ENCODE peak calls at places on chromosomes 11 and 22, in nine cellular contexts. One of them, this sample, is unnamed.

GRCh38 chr22:36583546-36583945 is 54.6 kb upstream of the EIF3D start:
- DNase-seq in AG09309: no peak
- DNase-seq in thoracic aorta: no peak
- DNase-seq in neural progenitor cell: no peak
- DNase-seq in CD4-positive, alpha-beta T cell: no peak
- DNase-seq in brain microvascular endothelial cell: no peak
- DNase-seq in HFFc6: no peak
- DNase-seq in choroid plexus epithelial cell: no peak
- DNase-seq in cardiac muscle cell: no peak
- DNase-seq in this sample: no peak

GRCh38 chr11:102438311-102439062 is 14.1 kb downstream of the TMEM123 start:
- DNase-seq in AG09309: no peak
- DNase-seq in thoracic aorta: no peak
- DNase-seq in neural progenitor cell: no peak
- DNase-seq in CD4-positive, alpha-beta T cell: peak
- DNase-seq in brain microvascular endothelial cell: peak
- DNase-seq in HFFc6: no peak
- DNase-seq in choroid plexus epithelial cell: no peak
- DNase-seq in cardiac muscle cell: no peak
- DNase-seq in this sample: no peak

GRCh38 chr11:17550455-17551346 is 3.6 kb downstream of the OTOG start:
- DNase-seq in AG09309: no peak
- DNase-seq in thoracic aorta: no peak
- DNase-seq in neural progenitor cell: no peak
- DNase-seq in CD4-positive, alpha-beta T cell: no peak
- DNase-seq in brain microvascular endothelial cell: no peak
- DNase-seq in HFFc6: no peak
- DNase-seq in choroid plexus epithelial cell: no peak
- DNase-seq in cardiac muscle cell: no peak
- DNase-seq in this sample: no peak

GRCh38 chr22:45318558-45319318 is 9.0 kb downstream of the FAM118A start:
- DNase-seq in AG09309: peak
- DNase-seq in thoracic aorta: no peak
- DNase-seq in neural progenitor cell: peak
- DNase-seq in CD4-positive, alpha-beta T cell: peak
- DNase-seq in brain microvascular endothelial cell: no peak
- DNase-seq in HFFc6: no peak
- DNase-seq in choroid plexus epithelial cell: peak
- DNase-seq in cardiac muscle cell: peak
- DNase-seq in this sample: no peak

GRCh38 chr11:94727766-94728165 is 40.4 kb upstream of the AMOTL1 start:
- DNase-seq in AG09309: no peak
- DNase-seq in thoracic aorta: no peak
- DNase-seq in neural progenitor cell: no peak
- DNase-seq in CD4-positive, alpha-beta T cell: no peak
- DNase-seq in brain microvascular endothelial cell: no peak
- DNase-seq in HFFc6: no peak
- DNase-seq in choroid plexus epithelial cell: no peak
- DNase-seq in cardiac muscle cell: no peak
- DNase-seq in this sample: no peak

GRCh38 chr11:65422104-65422632 is 430 bp upstream of the NEAT1 start:
- DNase-seq in AG09309: peak
- DNase-seq in thoracic aorta: peak
- DNase-seq in neural progenitor cell: peak
- DNase-seq in CD4-positive, alpha-beta T cell: peak
- DNase-seq in brain microvascular endothelial cell: peak
- DNase-seq in HFFc6: peak
- DNase-seq in choroid plexus epithelial cell: peak
- DNase-seq in cardiac muscle cell: peak
- DNase-seq in this sample: peak

GRCh38 chr22:44918166-44918924 is 91.5 kb downstream of the PHF21B start:
- DNase-seq in AG09309: no peak
- DNase-seq in thoracic aorta: no peak
- DNase-seq in neural progenitor cell: no peak
- DNase-seq in CD4-positive, alpha-beta T cell: no peak
- DNase-seq in brain microvascular endothelial cell: no peak
- DNase-seq in HFFc6: no peak
- DNase-seq in choroid plexus epithelial cell: no peak
- DNase-seq in cardiac muscle cell: no peak
- DNase-seq in this sample: no peak

GRCh38 chr11:120383518-120384155 is 47.4 kb downstream of the ARHGEF12 start:
- DNase-seq in AG09309: no peak
- DNase-seq in thoracic aorta: no peak
- DNase-seq in neural progenitor cell: no peak
- DNase-seq in CD4-positive, alpha-beta T cell: no peak
- DNase-seq in brain microvascular endothelial cell: no peak
- DNase-seq in HFFc6: no peak
- DNase-seq in choroid plexus epithelial cell: no peak
- DNase-seq in cardiac muscle cell: no peak
- DNase-seq in this sample: no peak

GRCh38 chr22:43109921-43110443 is 568 bp upstream of the BIK start:
- DNase-seq in AG09309: no peak
- DNase-seq in thoracic aorta: no peak
- DNase-seq in neural progenitor cell: peak
- DNase-seq in CD4-positive, alpha-beta T cell: no peak
- DNase-seq in brain microvascular endothelial cell: no peak
- DNase-seq in HFFc6: no peak
- DNase-seq in choroid plexus epithelial cell: no peak
- DNase-seq in cardiac muscle cell: no peak
- DNase-seq in this sample: no peak

GRCh38 chr11:16526947-16527346 is 170.6 kb upstream of the SOX6 start:
- DNase-seq in AG09309: no peak
- DNase-seq in thoracic aorta: no peak
- DNase-seq in neural progenitor cell: no peak
- DNase-seq in CD4-positive, alpha-beta T cell: no peak
- DNase-seq in brain microvascular endothelial cell: no peak
- DNase-seq in HFFc6: no peak
- DNase-seq in choroid plexus epithelial cell: no peak
- DNase-seq in cardiac muscle cell: no peak
- DNase-seq in this sample: no peak

GRCh38 chr11:102564110-102564509 is 33.6 kb upstream of the MMP7 start:
- DNase-seq in AG09309: peak
- DNase-seq in thoracic aorta: no peak
- DNase-seq in neural progenitor cell: no peak
- DNase-seq in CD4-positive, alpha-beta T cell: no peak
- DNase-seq in brain microvascular endothelial cell: no peak
- DNase-seq in HFFc6: peak
- DNase-seq in choroid plexus epithelial cell: peak
- DNase-seq in cardiac muscle cell: peak
- DNase-seq in this sample: peak

GRCh38 chr11:7098235-7098832 is 9.5 kb downstream of the RBMXL2 start:
- DNase-seq in AG09309: peak
- DNase-seq in thoracic aorta: no peak
- DNase-seq in neural progenitor cell: peak
- DNase-seq in CD4-positive, alpha-beta T cell: no peak
- DNase-seq in brain microvascular endothelial cell: peak
- DNase-seq in HFFc6: peak
- DNase-seq in choroid plexus epithelial cell: peak
- DNase-seq in cardiac muscle cell: peak
- DNase-seq in this sample: peak

GRCh38 chr11:11931461-11932055 is 76.9 kb downstream of the DKK3 start:
- DNase-seq in AG09309: peak
- DNase-seq in thoracic aorta: no peak
- DNase-seq in neural progenitor cell: peak
- DNase-seq in CD4-positive, alpha-beta T cell: no peak
- DNase-seq in brain microvascular endothelial cell: peak
- DNase-seq in HFFc6: peak
- DNase-seq in choroid plexus epithelial cell: peak
- DNase-seq in cardiac muscle cell: peak
- DNase-seq in this sample: peak

GRCh38 chr11:124193221-124193945 is 10.2 kb downstream of the OR10D3 start:
- DNase-seq in AG09309: no peak
- DNase-seq in thoracic aorta: no peak
- DNase-seq in neural progenitor cell: peak
- DNase-seq in CD4-positive, alpha-beta T cell: no peak
- DNase-seq in brain microvascular endothelial cell: no peak
- DNase-seq in HFFc6: no peak
- DNase-seq in choroid plexus epithelial cell: no peak
- DNase-seq in cardiac muscle cell: no peak
- DNase-seq in this sample: no peak

GRCh38 chr22:30705710-30706651 is 11.3 kb downstream of the OSBP2 start:
- DNase-seq in AG09309: peak
- DNase-seq in thoracic aorta: no peak
- DNase-seq in neural progenitor cell: peak
- DNase-seq in CD4-positive, alpha-beta T cell: no peak
- DNase-seq in brain microvascular endothelial cell: peak
- DNase-seq in HFFc6: peak
- DNase-seq in choroid plexus epithelial cell: peak
- DNase-seq in cardiac muscle cell: no peak
- DNase-seq in this sample: peak

GRCh38 chr22:48653306-48653705 is 1174.4 kb downstream of the BRD1 start:
- DNase-seq in AG09309: no peak
- DNase-seq in thoracic aorta: no peak
- DNase-seq in neural progenitor cell: no peak
- DNase-seq in CD4-positive, alpha-beta T cell: no peak
- DNase-seq in brain microvascular endothelial cell: no peak
- DNase-seq in HFFc6: no peak
- DNase-seq in choroid plexus epithelial cell: no peak
- DNase-seq in cardiac muscle cell: no peak
- DNase-seq in this sample: no peak
- TF ChIP-seq CTCF in AG09309: no peak
- TF ChIP-seq CTCF in thoracic aorta: no peak
- TF ChIP-seq CTCF in neural progenitor cell: no peak
- TF ChIP-seq CTCF in CD4-positive, alpha-beta T cell: no peak
- TF ChIP-seq CTCF in brain microvascular endothelial cell: no peak
- TF ChIP-seq CTCF in HFFc6: no peak
- TF ChIP-seq CTCF in choroid plexus epithelial cell: no peak
- TF ChIP-seq CTCF in cardiac muscle cell: no peak
- TF ChIP-seq CTCF in this sample: no peak

DNA sequence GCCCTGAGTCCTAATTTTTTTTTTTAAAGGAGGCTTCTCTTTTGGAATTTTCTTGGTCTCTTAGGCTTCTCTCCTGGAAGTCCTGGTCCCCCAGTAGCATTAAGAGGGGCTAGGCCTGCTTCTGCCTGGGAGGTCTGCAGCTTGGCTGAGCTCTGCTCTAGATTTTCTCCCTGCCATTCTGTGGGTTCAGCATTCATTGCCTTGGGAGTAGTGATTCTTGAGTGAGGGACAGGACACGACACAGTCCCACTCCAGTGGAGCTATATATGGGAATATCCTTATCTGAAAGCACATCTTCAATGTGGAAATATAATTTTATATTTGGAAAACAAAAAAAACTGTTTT is 3.7 kb downstream of the IGSF22 start:
- DNase-seq in AG09309: no peak
- DNase-seq in thoracic aorta: no peak
- DNase-seq in neural progenitor cell: no peak
- DNase-seq in CD4-positive, alpha-beta T cell: no peak
- DNase-seq in brain microvascular endothelial cell: no peak
- DNase-seq in HFFc6: no peak
- DNase-seq in choroid plexus epithelial cell: no peak
- DNase-seq in cardiac muscle cell: no peak
- DNase-seq in this sample: no peak
- TF ChIP-seq CTCF in AG09309: no peak
- TF ChIP-seq CTCF in thoracic aorta: no peak
- TF ChIP-seq CTCF in neural progenitor cell: no peak
- TF ChIP-seq CTCF in CD4-positive, alpha-beta T cell: peak
- TF ChIP-seq CTCF in brain microvascular endothelial cell: no peak
- TF ChIP-seq CTCF in HFFc6: peak
- TF ChIP-seq CTCF in choroid plexus epithelial cell: no peak
- TF ChIP-seq CTCF in cardiac muscle cell: no peak
- TF ChIP-seq CTCF in this sample: no peak

DNA sequence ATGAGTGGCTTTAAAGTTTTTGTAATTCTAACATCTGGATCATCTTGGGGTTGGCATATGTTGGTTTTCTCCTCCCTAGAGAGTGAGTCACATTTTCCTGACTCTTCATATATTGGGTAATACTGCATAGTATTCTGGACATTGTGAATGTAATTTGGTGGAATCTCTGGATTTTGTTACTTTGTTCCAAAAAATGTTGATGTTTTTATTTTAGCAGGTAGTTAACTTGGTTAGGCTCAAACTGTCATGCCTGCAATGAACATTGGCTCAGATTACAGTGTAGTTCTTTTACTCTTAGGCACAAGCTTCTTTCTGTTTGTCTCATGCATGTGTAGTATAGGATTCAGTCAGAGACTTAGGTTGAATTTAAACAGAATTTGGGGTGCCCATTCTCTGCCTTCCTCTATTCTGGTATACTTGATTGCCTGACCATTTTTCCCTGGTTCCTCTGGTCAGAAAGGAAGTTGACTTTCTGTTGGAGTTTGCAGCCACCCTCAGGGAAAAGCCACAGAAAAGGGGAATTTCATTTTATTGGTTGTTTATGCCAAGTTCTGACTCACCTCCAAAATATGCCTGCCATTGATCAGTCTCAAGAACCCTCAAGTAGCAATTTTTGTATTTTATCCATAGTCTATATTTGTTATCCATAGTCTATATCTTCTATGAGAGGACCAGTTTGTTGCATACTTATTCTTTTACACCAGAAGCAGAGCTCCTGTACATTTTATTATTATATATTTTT is 151.7 kb downstream of the UVRAG start:
- DNase-seq in AG09309: peak
- DNase-seq in thoracic aorta: no peak
- DNase-seq in neural progenitor cell: no peak
- DNase-seq in CD4-positive, alpha-beta T cell: no peak
- DNase-seq in brain microvascular endothelial cell: peak
- DNase-seq in HFFc6: peak
- DNase-seq in choroid plexus epithelial cell: peak
- DNase-seq in cardiac muscle cell: peak
- DNase-seq in this sample: peak
- TF ChIP-seq CTCF in AG09309: no peak
- TF ChIP-seq CTCF in thoracic aorta: no peak
- TF ChIP-seq CTCF in neural progenitor cell: no peak
- TF ChIP-seq CTCF in CD4-positive, alpha-beta T cell: no peak
- TF ChIP-seq CTCF in brain microvascular endothelial cell: no peak
- TF ChIP-seq CTCF in HFFc6: no peak
- TF ChIP-seq CTCF in choroid plexus epithelial cell: no peak
- TF ChIP-seq CTCF in cardiac muscle cell: no peak
- TF ChIP-seq CTCF in this sample: no peak

GRCh38 chr11:9264381-9265210 is 554 bp downstream of the DENND5A start:
- DNase-seq in AG09309: peak
- DNase-seq in thoracic aorta: peak
- DNase-seq in neural progenitor cell: peak
- DNase-seq in CD4-positive, alpha-beta T cell: no peak
- DNase-seq in brain microvascular endothelial cell: peak
- DNase-seq in HFFc6: peak
- DNase-seq in choroid plexus epithelial cell: peak
- DNase-seq in cardiac muscle cell: peak
- DNase-seq in this sample: peak

GRCh38 chr11:9265211-9266131 is at the start of gene DENND5A:
- DNase-seq in AG09309: peak
- DNase-seq in thoracic aorta: peak
- DNase-seq in neural progenitor cell: peak
- DNase-seq in CD4-positive, alpha-beta T cell: peak
- DNase-seq in brain microvascular endothelial cell: peak
- DNase-seq in HFFc6: peak
- DNase-seq in choroid plexus epithelial cell: peak
- DNase-seq in cardiac muscle cell: peak
- DNase-seq in this sample: peak

GRCh38 chr11:9263840-9264380 is 1.2 kb downstream of the DENND5A start:
- DNase-seq in AG09309: no peak
- DNase-seq in thoracic aorta: no peak
- DNase-seq in neural progenitor cell: no peak
- DNase-seq in CD4-positive, alpha-beta T cell: no peak
- DNase-seq in brain microvascular endothelial cell: no peak
- DNase-seq in HFFc6: peak
- DNase-seq in choroid plexus epithelial cell: peak
- DNase-seq in cardiac muscle cell: no peak
- DNase-seq in this sample: peak

GRCh38 chr11:9266132-9266736 is 1.1 kb upstream of the DENND5A start:
- DNase-seq in AG09309: no peak
- DNase-seq in thoracic aorta: no peak
- DNase-seq in neural progenitor cell: no peak
- DNase-seq in CD4-positive, alpha-beta T cell: no peak
- DNase-seq in brain microvascular endothelial cell: no peak
- DNase-seq in HFFc6: no peak
- DNase-seq in choroid plexus epithelial cell: no peak
- DNase-seq in cardiac muscle cell: no peak
- DNase-seq in this sample: no peak

GRCh38 chr11:9260182-9261146 is 4.7 kb downstream of the DENND5A start:
- DNase-seq in AG09309: no peak
- DNase-seq in thoracic aorta: no peak
- DNase-seq in neural progenitor cell: no peak
- DNase-seq in CD4-positive, alpha-beta T cell: no peak
- DNase-seq in brain microvascular endothelial cell: no peak
- DNase-seq in HFFc6: no peak
- DNase-seq in choroid plexus epithelial cell: peak
- DNase-seq in cardiac muscle cell: no peak
- DNase-seq in this sample: no peak
- TF ChIP-seq CTCF in AG09309: peak
- TF ChIP-seq CTCF in thoracic aorta: no peak
- TF ChIP-seq CTCF in neural progenitor cell: peak
- TF ChIP-seq CTCF in CD4-positive, alpha-beta T cell: no peak
- TF ChIP-seq CTCF in brain microvascular endothelial cell: peak
- TF ChIP-seq CTCF in HFFc6: peak
- TF ChIP-seq CTCF in choroid plexus epithelial cell: peak
- TF ChIP-seq CTCF in cardiac muscle cell: peak
- TF ChIP-seq CTCF in this sample: no peak